ENCODE peak calls at places on chromosomes 13 and 19, in six cellular contexts. M is fibroblast of mammary gland; L is endothelial cell; U is heart left ventricle; H is fibroblast of pulmonary artery; Y is activated naive CD4-positive, alpha-beta T cell treated with anti-CD3 and anti-CD28 coated beads for 36 hours. T is an unnamed sample.

GRCh38 chr13:21925720-21926119 is 254.8 kb downstream of the FGF9 start:
- DNase-seq in L (no peak), H (no peak), U (no peak), M (no peak), Y (no peak), T (no peak)

GRCh38 chr13:48158290-48158689 is 63.4 kb upstream of the MED4 start:
- DNase-seq in Y (no peak), L (no peak), M (no peak), U (no peak), H (no peak), T (peak)

GRCh38 chr13:28316129-28316528 is 177.8 kb downstream of the PAN3 start:
- DNase-seq in H (no peak), U (no peak), L (no peak), Y (no peak), M (no peak), T (no peak)

GRCh38 chr19:531753-532571 is at the start of gene CDC34:
- DNase-seq in Y (no peak), U (no peak), L (no peak), M (no peak), H (no peak), T (no peak)

GRCh38 chr19:58021541-58022282 is 12.1 kb upstream of the ZSCAN1 start:
- DNase-seq in L (no peak), M (peak), Y (peak), H (peak), U (peak), T (peak)

GRCh38 chr13:31199527-31199848 is 287 bp upstream of the B3GLCT start:
- DNase-seq in H (no peak), Y (no peak), M (no peak), U (no peak), L (no peak), T (no peak)

GRCh38 chr13:109249780-109250528 is 536.4 kb downstream of the IRS2 start:
- DNase-seq in M (no peak), U (no peak), Y (no peak), H (no peak), L (no peak), T (peak)

GRCh38 chr19:27974082-27974513 is 1238.9 kb downstream of the UQCRFS1 start:
- DNase-seq in U (no peak), Y (peak), M (peak), L (peak), H (peak), T (peak)

GRCh38 chr19:48656840-48657474 is 11.0 kb upstream of the CA11 start:
- DNase-seq in M (peak), H (peak), Y (no peak), U (no peak), L (no peak), T (peak)

GRCh38 chr13:57935965-57936364 is 304.4 kb downstream of the PCDH17 start:
- DNase-seq in H (no peak), Y (no peak), U (no peak), L (no peak), M (no peak), T (no peak)

GRCh38 chr13:39106216-39106995 is 68.2 kb downstream of the NHLRC3 start:
- DNase-seq in M (no peak), H (peak), L (no peak), Y (no peak), U (no peak), T (no peak)

GRCh38 chr13:113110048-113110851 is 4.7 kb downstream of the F7 start:
- DNase-seq in Y (peak), H (no peak), M (no peak), L (no peak), U (no peak), T (no peak)

GRCh38 chr19:30719991-30720329 is 347.8 kb downstream of the ZNF536 start:
- DNase-seq in H (no peak), U (peak), L (no peak), Y (no peak), M (no peak), T (no peak)

GRCh38 chr19:7575426-7576040 is 20.1 kb upstream of the CAMSAP3 start:
- DNase-seq in H (no peak), L (no peak), U (no peak), Y (no peak), M (peak), T (peak)

GRCh38 chr13:50527612-50528509 is 315.6 kb downstream of the DLEU7 start:
- DNase-seq in U (peak), H (no peak), L (no peak), M (no peak), Y (no peak), T (peak)

GRCh38 chr13:110713981-110714797 is 689 bp downstream of the ING1 start:
- DNase-seq in U (peak), H (peak), Y (peak), M (peak), L (peak), T (peak)

GRCh38 chr19:3514930-3515329 is 8.8 kb downstream of the FZR1 start:
- DNase-seq in U (no peak), Y (no peak), L (no peak), H (no peak), M (peak), T (no peak)

GRCh38 chr13:39451301-39451700 is 151.7 kb downstream of the LHFPL6 start:
- DNase-seq in Y (no peak), M (peak), H (peak), L (no peak), U (no peak), T (peak)

GRCh38 chr19:46373573-46374359 is 26.9 kb downstream of the PPP5C start:
- DNase-seq in L (no peak), M (peak), Y (no peak), H (peak), U (peak), T (peak)

GRCh38 chr13:74219571-74219970 is 85.4 kb upstream of the KLF12 start:
- DNase-seq in Y (no peak), U (no peak), M (no peak), H (no peak), L (no peak), T (no peak)

GRCh38 chr13:49517461-49517860 is 21.7 kb downstream of the PHF11 start:
- DNase-seq in M (peak), U (no peak), L (peak), H (no peak), Y (no peak), T (no peak)

GRCh38 chr19:46945668-46946067 is 74.0 kb upstream of the NPAS1 start:
- DNase-seq in H (peak), U (no peak), L (no peak), Y (no peak), M (peak), T (no peak)

GRCh38 chr19:40704491-40705361 is 12.0 kb downstream of the COQ8B start:
- DNase-seq in U (no peak), M (no peak), L (no peak), Y (no peak), H (no peak), T (no peak)

GRCh38 chr19:24054044-24054935 is 32.7 kb upstream of the ZNF254 start:
- DNase-seq in U (no peak), M (peak), L (no peak), H (peak), Y (no peak), T (peak)

GRCh38 chr19:18392417-18392816 is 5.0 kb downstream of the LRRC25 start:
- DNase-seq in L (no peak), U (peak), M (peak), H (peak), Y (no peak), T (no peak)

GRCh38 chr13:28145049-28145448 is 6.7 kb downstream of the PAN3 start:
- DNase-seq in L (no peak), H (no peak), Y (no peak), U (no peak), M (no peak), T (no peak)

GRCh38 chr13:111975539-111976473 is 91.1 kb upstream of the SOX1 start:
- DNase-seq in L (no peak), U (no peak), M (no peak), Y (no peak), H (no peak), T (no peak)

GRCh38 chr19:9615828-9616227 is 5.2 kb downstream of the ZNF561 start:
- DNase-seq in L (no peak), Y (peak), U (no peak), M (no peak), H (no peak), T (no peak)

T was measured in epithelial cell of esophagus.